ENCODE peak calls at places on chromosomes 1 and 21, in five cellular contexts. One of them, this sample, is unnamed.

GRCh38 chr1:47565676-47566075 is 127.8 kb downstream of the FOXD2 start:
- DNase-seq in GM10248: no peak
- DNase-seq in CD8-positive, alpha-beta T cell: no peak
- DNase-seq in upper lobe of right lung: no peak
- DNase-seq in cardiac fibroblast: no peak
- DNase-seq in this sample: no peak

GRCh38 chr21:44965251-44966022 is 25.6 kb downstream of the SLX9 start:
- DNase-seq in GM10248: no peak
- DNase-seq in cardiac fibroblast: peak
- DNase-seq in CD8-positive, alpha-beta T cell: no peak
- DNase-seq in upper lobe of right lung: no peak
- DNase-seq in this sample: no peak

GRCh38 chr21:33825898-33826297 is 89.7 kb downstream of the ATP5PO start:
- DNase-seq in upper lobe of right lung: no peak
- DNase-seq in cardiac fibroblast: peak
- DNase-seq in GM10248: no peak
- DNase-seq in CD8-positive, alpha-beta T cell: no peak
- DNase-seq in this sample: no peak

GRCh38 chr1:203673550-203674411 is 47.1 kb downstream of the ATP2B4 start:
- DNase-seq in cardiac fibroblast: peak
- DNase-seq in GM10248: peak
- DNase-seq in CD8-positive, alpha-beta T cell: peak
- DNase-seq in upper lobe of right lung: no peak
- DNase-seq in this sample: peak

GRCh38 chr1:98898901-98899300 is 105.8 kb downstream of the PLPPR5 start:
- DNase-seq in cardiac fibroblast: no peak
- DNase-seq in GM10248: no peak
- DNase-seq in upper lobe of right lung: no peak
- DNase-seq in CD8-positive, alpha-beta T cell: no peak
- DNase-seq in this sample: no peak

GRCh38 chr1:230067441-230067870 is 418 bp downstream of the GALNT2 start:
- DNase-seq in cardiac fibroblast: peak
- DNase-seq in upper lobe of right lung: peak
- DNase-seq in CD8-positive, alpha-beta T cell: no peak
- DNase-seq in GM10248: peak
- DNase-seq in this sample: peak

GRCh38 chr1:228089520-228090380 is 7.2 kb downstream of the ARF1 start:
- DNase-seq in cardiac fibroblast: no peak
- DNase-seq in CD8-positive, alpha-beta T cell: no peak
- DNase-seq in upper lobe of right lung: peak
- DNase-seq in GM10248: no peak
- DNase-seq in this sample: no peak

GRCh38 chr21:32382108-32382601 is 10.7 kb downstream of the URB1 start:
- DNase-seq in CD8-positive, alpha-beta T cell: no peak
- DNase-seq in GM10248: no peak
- DNase-seq in cardiac fibroblast: peak
- DNase-seq in upper lobe of right lung: no peak
- DNase-seq in this sample: no peak

GRCh38 chr1:221074325-221074724 is 195.1 kb downstream of the HLX start:
- DNase-seq in cardiac fibroblast: peak
- DNase-seq in GM10248: no peak
- DNase-seq in CD8-positive, alpha-beta T cell: no peak
- DNase-seq in upper lobe of right lung: no peak
- DNase-seq in this sample: no peak

GRCh38 chr1:66012076-66012769 is 219.5 kb downstream of the PDE4B start:
- DNase-seq in cardiac fibroblast: no peak
- DNase-seq in GM10248: no peak
- DNase-seq in upper lobe of right lung: no peak
- DNase-seq in CD8-positive, alpha-beta T cell: no peak
- DNase-seq in this sample: no peak

GRCh38 chr1:106613861-106614260 is 442.6 kb upstream of the PRMT6 start:
- DNase-seq in cardiac fibroblast: no peak
- DNase-seq in GM10248: no peak
- DNase-seq in CD8-positive, alpha-beta T cell: no peak
- DNase-seq in upper lobe of right lung: no peak
- DNase-seq in this sample: no peak

GRCh38 chr1:11453742-11454442 is 25.1 kb upstream of the DISP3 start:
- DNase-seq in GM10248: no peak
- DNase-seq in upper lobe of right lung: no peak
- DNase-seq in CD8-positive, alpha-beta T cell: no peak
- DNase-seq in cardiac fibroblast: no peak
- DNase-seq in this sample: no peak

GRCh38 chr1:226404063-226404903 is 3.6 kb downstream of the PARP1 start:
- DNase-seq in GM10248: no peak
- DNase-seq in CD8-positive, alpha-beta T cell: no peak
- DNase-seq in cardiac fibroblast: peak
- DNase-seq in upper lobe of right lung: no peak
- DNase-seq in this sample: no peak

GRCh38 chr1:36085686-36086526 is 2.0 kb downstream of the TEKT2 start:
- DNase-seq in cardiac fibroblast: no peak
- DNase-seq in CD8-positive, alpha-beta T cell: no peak
- DNase-seq in upper lobe of right lung: peak
- DNase-seq in GM10248: no peak
- DNase-seq in this sample: no peak

GRCh38 chr1:108502624-108503023 is 52.5 kb downstream of the NBPF6 start:
- DNase-seq in upper lobe of right lung: no peak
- DNase-seq in cardiac fibroblast: peak
- DNase-seq in GM10248: no peak
- DNase-seq in CD8-positive, alpha-beta T cell: no peak
- DNase-seq in this sample: no peak

GRCh38 chr1:193310569-193310968 is 124.2 kb upstream of the B3GALT2 start:
- DNase-seq in GM10248: no peak
- DNase-seq in cardiac fibroblast: no peak
- DNase-seq in upper lobe of right lung: no peak
- DNase-seq in CD8-positive, alpha-beta T cell: no peak
- DNase-seq in this sample: no peak

GRCh38 chr1:12593621-12594066 is 24.4 kb downstream of the DHRS3 start:
- DNase-seq in GM10248: no peak
- DNase-seq in upper lobe of right lung: no peak
- DNase-seq in cardiac fibroblast: peak
- DNase-seq in CD8-positive, alpha-beta T cell: no peak
- DNase-seq in this sample: no peak

GRCh38 chr1:228289996-228290881 is 82.4 kb downstream of the OBSCN start:
- DNase-seq in upper lobe of right lung: peak
- DNase-seq in CD8-positive, alpha-beta T cell: no peak
- DNase-seq in cardiac fibroblast: no peak
- DNase-seq in GM10248: no peak
- DNase-seq in this sample: no peak

GRCh38 chr1:218266356-218266755 is 18.7 kb upstream of the RRP15 start:
- DNase-seq in CD8-positive, alpha-beta T cell: no peak
- DNase-seq in GM10248: no peak
- DNase-seq in cardiac fibroblast: peak
- DNase-seq in upper lobe of right lung: no peak
- DNase-seq in this sample: no peak

GRCh38 chr1:24934300-24935195 is 4.5 kb upstream of the RUNX3 start:
- DNase-seq in CD8-positive, alpha-beta T cell: no peak
- DNase-seq in cardiac fibroblast: no peak
- DNase-seq in upper lobe of right lung: no peak
- DNase-seq in GM10248: no peak
- DNase-seq in this sample: no peak

GRCh38 chr1:244327533-244327932 is 124.2 kb downstream of the ADSS2 start:
- DNase-seq in CD8-positive, alpha-beta T cell: no peak
- DNase-seq in cardiac fibroblast: no peak
- DNase-seq in GM10248: no peak
- DNase-seq in upper lobe of right lung: no peak
- DNase-seq in this sample: no peak

GRCh38 chr1:204431310-204432184 is 19.9 kb upstream of the PPP1R15B start:
- DNase-seq in CD8-positive, alpha-beta T cell: peak
- DNase-seq in cardiac fibroblast: peak
- DNase-seq in upper lobe of right lung: peak
- DNase-seq in GM10248: peak
- DNase-seq in this sample: peak

GRCh38 chr21:39313042-39313456 is 383 bp downstream of the BRWD1 start:
- DNase-seq in GM10248: no peak
- DNase-seq in CD8-positive, alpha-beta T cell: peak
- DNase-seq in upper lobe of right lung: no peak
- DNase-seq in cardiac fibroblast: peak
- DNase-seq in this sample: no peak

GRCh38 chr1:21517660-21518480 is 8.6 kb downstream of the ALPL start:
- DNase-seq in upper lobe of right lung: no peak
- DNase-seq in cardiac fibroblast: no peak
- DNase-seq in GM10248: no peak
- DNase-seq in CD8-positive, alpha-beta T cell: no peak
- DNase-seq in this sample: no peak

GRCh38 chr1:43235451-43236121 is 34.2 kb upstream of the TMEM125 start:
- DNase-seq in upper lobe of right lung: no peak
- DNase-seq in cardiac fibroblast: no peak
- DNase-seq in GM10248: no peak
- DNase-seq in CD8-positive, alpha-beta T cell: no peak
- DNase-seq in this sample: no peak

GRCh38 chr1:224707849-224708725 is 92.0 kb downstream of the CNIH3 start:
- DNase-seq in upper lobe of right lung: peak
- DNase-seq in cardiac fibroblast: peak
- DNase-seq in GM10248: no peak
- DNase-seq in CD8-positive, alpha-beta T cell: no peak
- DNase-seq in this sample: no peak

GRCh38 chr1:27071049-27071416 is 58.4 kb upstream of the TENT5B start:
- DNase-seq in upper lobe of right lung: no peak
- DNase-seq in cardiac fibroblast: peak
- DNase-seq in CD8-positive, alpha-beta T cell: no peak
- DNase-seq in GM10248: no peak
- DNase-seq in this sample: no peak

GRCh38 chr1:27066313-27066630 is 53.6 kb upstream of the TENT5B start:
- DNase-seq in upper lobe of right lung: no peak
- DNase-seq in GM10248: no peak
- DNase-seq in cardiac fibroblast: no peak
- DNase-seq in CD8-positive, alpha-beta T cell: no peak
- DNase-seq in this sample: no peak

GRCh38 chr1:27068922-27069321 is 56.3 kb upstream of the TENT5B start:
- DNase-seq in GM10248: no peak
- DNase-seq in upper lobe of right lung: no peak
- DNase-seq in cardiac fibroblast: no peak
- DNase-seq in CD8-positive, alpha-beta T cell: no peak
- DNase-seq in this sample: no peak

GRCh38 chr1:27074175-27074780 is 61.6 kb upstream of the TENT5B start:
- DNase-seq in cardiac fibroblast: no peak
- DNase-seq in upper lobe of right lung: no peak
- DNase-seq in CD8-positive, alpha-beta T cell: no peak
- DNase-seq in GM10248: no peak
- DNase-seq in this sample: no peak

DNA sequence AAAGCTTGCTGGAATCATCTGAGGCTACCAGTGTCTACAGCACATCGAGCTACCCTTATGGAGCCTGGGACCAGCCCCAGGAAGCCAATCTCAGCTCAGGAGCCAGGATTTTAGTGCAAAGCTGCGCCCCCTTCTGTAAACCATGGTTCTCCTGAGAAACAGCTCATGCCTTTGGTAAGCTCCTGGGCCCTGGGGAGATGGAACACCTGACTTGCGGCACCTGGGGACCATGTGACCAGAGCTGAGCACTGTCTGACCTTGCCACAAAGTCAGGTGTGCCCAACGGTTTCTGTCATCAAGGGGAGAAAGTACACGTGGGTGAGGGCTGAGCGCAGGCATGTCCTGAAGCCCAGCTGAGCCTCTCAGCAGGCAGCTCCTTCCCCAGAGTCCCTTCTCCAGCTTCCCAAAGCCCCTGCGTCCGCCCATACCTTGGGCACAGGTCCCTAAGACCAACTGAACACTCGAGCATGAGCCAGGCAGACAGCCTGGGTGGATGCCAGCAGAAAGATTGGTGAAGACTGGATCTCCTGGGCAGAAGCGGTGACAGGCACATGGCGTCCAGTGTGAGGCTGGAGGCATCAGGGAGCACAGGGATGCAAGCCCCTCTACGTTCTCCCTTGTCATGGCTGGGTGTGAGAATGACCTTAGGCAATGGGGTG is 57.9 kb upstream of the TENT5B start:
- DNase-seq in upper lobe of right lung: no peak
- DNase-seq in GM10248: no peak
- DNase-seq in CD8-positive, alpha-beta T cell: no peak
- DNase-seq in cardiac fibroblast: no peak
- DNase-seq in this sample: no peak
- TF ChIP-seq CTCF in upper lobe of right lung: no peak
- TF ChIP-seq CTCF in GM10248: no peak
- TF ChIP-seq CTCF in CD8-positive, alpha-beta T cell: no peak
- TF ChIP-seq CTCF in cardiac fibroblast: no peak
- TF ChIP-seq CTCF in this sample: no peak

GRCh38 chr1:209899948-209900347 is 38.1 kb upstream of the SYT14 start:
- DNase-seq in cardiac fibroblast: no peak
- DNase-seq in CD8-positive, alpha-beta T cell: no peak
- DNase-seq in upper lobe of right lung: no peak
- DNase-seq in GM10248: peak
- DNase-seq in this sample: peak
- TF ChIP-seq CTCF in cardiac fibroblast: peak
- TF ChIP-seq CTCF in CD8-positive, alpha-beta T cell: no peak
- TF ChIP-seq CTCF in upper lobe of right lung: no peak
- TF ChIP-seq CTCF in GM10248: peak
- TF ChIP-seq CTCF in this sample: peak

DNA sequence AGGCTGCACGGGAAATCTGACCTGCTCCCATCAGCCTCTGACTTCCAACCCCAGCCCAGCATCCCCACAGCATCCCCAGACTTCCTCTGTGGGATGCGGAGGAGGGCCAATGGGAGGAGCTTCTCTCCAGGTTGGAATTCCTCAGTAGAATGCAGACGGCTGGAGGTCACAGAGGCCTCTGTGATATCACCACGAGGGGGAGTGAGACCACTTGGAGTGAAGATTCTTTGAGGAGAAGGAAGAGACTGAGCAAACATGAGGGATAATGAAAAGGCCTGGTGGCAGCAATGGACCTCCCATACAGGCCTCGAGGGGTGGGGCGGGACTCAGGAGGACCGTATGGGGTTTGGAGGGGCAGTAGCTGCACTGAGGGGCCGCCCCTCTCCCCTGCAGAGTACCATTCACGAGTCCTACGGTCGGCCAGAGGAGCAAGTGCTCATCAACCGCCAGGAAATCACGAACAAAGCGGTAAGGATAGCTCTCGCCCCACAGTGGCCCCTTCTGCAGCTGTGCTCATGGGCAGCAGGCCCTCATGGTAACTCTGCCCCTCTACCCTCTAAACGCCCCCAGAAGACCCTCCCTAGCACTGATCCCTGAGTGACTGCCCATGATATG is at the start of gene CATSPER4:
- DNase-seq in CD8-positive, alpha-beta T cell: no peak
- DNase-seq in cardiac fibroblast: peak
- DNase-seq in upper lobe of right lung: no peak
- DNase-seq in GM10248: peak
- DNase-seq in this sample: no peak
- TF ChIP-seq CTCF in CD8-positive, alpha-beta T cell: no peak
- TF ChIP-seq CTCF in cardiac fibroblast: no peak
- TF ChIP-seq CTCF in upper lobe of right lung: no peak
- TF ChIP-seq CTCF in GM10248: peak
- TF ChIP-seq CTCF in this sample: no peak

GRCh38 chr1:64136296-64136695 is 67.1 kb upstream of the UBE2U start:
- DNase-seq in GM10248: no peak
- DNase-seq in CD8-positive, alpha-beta T cell: no peak
- DNase-seq in upper lobe of right lung: no peak
- DNase-seq in cardiac fibroblast: no peak
- DNase-seq in this sample: no peak

GRCh38 chr1:64135501-64136245 is 67.8 kb upstream of the UBE2U start:
- DNase-seq in upper lobe of right lung: no peak
- DNase-seq in cardiac fibroblast: no peak
- DNase-seq in CD8-positive, alpha-beta T cell: no peak
- DNase-seq in GM10248: no peak
- DNase-seq in this sample: no peak

GRCh38 chr1:64136749-64137568 is 66.5 kb upstream of the UBE2U start:
- DNase-seq in upper lobe of right lung: peak
- DNase-seq in CD8-positive, alpha-beta T cell: peak
- DNase-seq in cardiac fibroblast: peak
- DNase-seq in GM10248: peak
- DNase-seq in this sample: peak

GRCh38 chr1:64139877-64140276 is 63.5 kb upstream of the UBE2U start:
- DNase-seq in upper lobe of right lung: no peak
- DNase-seq in GM10248: no peak
- DNase-seq in CD8-positive, alpha-beta T cell: no peak
- DNase-seq in cardiac fibroblast: no peak
- DNase-seq in this sample: no peak

GRCh38 chr1:64137569-64137936 is 65.9 kb upstream of the UBE2U start:
- DNase-seq in upper lobe of right lung: no peak
- DNase-seq in GM10248: no peak
- DNase-seq in CD8-positive, alpha-beta T cell: no peak
- DNase-seq in cardiac fibroblast: no peak
- DNase-seq in this sample: no peak
- TF ChIP-seq CTCF in upper lobe of right lung: no peak
- TF ChIP-seq CTCF in GM10248: peak
- TF ChIP-seq CTCF in CD8-positive, alpha-beta T cell: no peak
- TF ChIP-seq CTCF in cardiac fibroblast: no peak
- TF ChIP-seq CTCF in this sample: no peak

This sample was measured in Calu3.